ENCODE peak calls at places on chromosome 2, in four cellular contexts. V is choroid plexus epithelial cell, T is mammary epithelial cell, K is BJ. M is an unnamed sample.

GRCh38 chr2:134324942-134325341 is 71.1 kb downstream of the MGAT5 start:
- DNase-seq in V (no peak), T (no peak), K (no peak), M (no peak)

GRCh38 chr2:152825834-152826233 is 107.4 kb downstream of the ARL6IP6 start:
- DNase-seq in V (no peak), T (no peak), K (peak), M (no peak)

GRCh38 chr2:65430515-65431416 is 1.6 kb downstream of the SPRED2 start:
- DNase-seq in V (peak), T (peak), K (no peak), M (no peak)

GRCh38 chr2:48471048-48471474 is 58.9 kb upstream of the STON1 start:
- DNase-seq in V (peak), T (peak), K (peak), M (peak)

GRCh38 chr2:237189799-237190198 is 104.1 kb downstream of the COPS8 start:
- DNase-seq in V (no peak), T (no peak), K (no peak), M (no peak)

GRCh38 chr2:38551746-38552145 is 51.0 kb downstream of the HNRNPLL start:
- DNase-seq in V (no peak), T (no peak), K (no peak), M (no peak)

GRCh38 chr2:127406454-127406853 is 11.8 kb upstream of the PROC start:
- DNase-seq in V (peak), T (no peak), K (no peak), M (no peak)

GRCh38 chr2:1591978-1592907 is 152.1 kb downstream of the PXDN start:
- DNase-seq in V (peak), T (peak), K (no peak), M (peak)

GRCh38 chr2:170235860-170236638 is 58.1 kb downstream of the MYO3B start:
- DNase-seq in V (peak), T (peak), K (no peak), M (no peak)

GRCh38 chr2:38430603-38431002 is 53.5 kb upstream of the ATL2 start:
- DNase-seq in V (no peak), T (no peak), K (no peak), M (no peak)

GRCh38 chr2:2570360-2570759 is 239.3 kb upstream of the MYT1L start:
- DNase-seq in V (no peak), T (no peak), K (no peak), M (no peak)

GRCh38 chr2:149136111-149136510 is 97.6 kb downstream of the LYPD6B start:
- DNase-seq in V (no peak), T (no peak), K (no peak), M (no peak)

GRCh38 chr2:205800804-205801203 is 118.5 kb downstream of the NRP2 start:
- DNase-seq in V (peak), T (no peak), K (no peak), M (no peak)

GRCh38 chr2:175017618-175018414 is 12.6 kb upstream of the CHN1 start:
- DNase-seq in V (no peak), T (no peak), K (no peak), M (no peak)

GRCh38 chr2:188773075-188773474 is 201.1 kb upstream of the COL3A1 start:
- DNase-seq in V (peak), T (peak), K (no peak), M (no peak)

GRCh38 chr2:225270861-225271260 is 128.6 kb upstream of the NYAP2 start:
- DNase-seq in V (peak), T (peak), K (no peak), M (peak)

GRCh38 chr2:85604568-85605339 is 2.3 kb upstream of the TMEM150A start:
- DNase-seq in V (peak), T (no peak), K (no peak), M (no peak)

GRCh38 chr2:189337648-189338047 is 103.6 kb upstream of the WDR75 start:
- DNase-seq in V (peak), T (no peak), K (no peak), M (no peak)

GRCh38 chr2:149037851-149038250 is 648 bp upstream of the LYPD6B start:
- DNase-seq in V (no peak), T (peak), K (no peak), M (peak)

GRCh38 chr2:235384624-235385023 is 109.2 kb upstream of the AGAP1 start:
- DNase-seq in V (no peak), T (no peak), K (no peak), M (no peak)

GRCh38 chr2:567865-568638 is 109.2 kb downstream of the TMEM18 start:
- DNase-seq in V (peak), T (peak), K (peak), M (peak)

GRCh38 chr2:123715467-123715982 is 309.6 kb upstream of the CNTNAP5 start:
- DNase-seq in V (no peak), T (peak), K (no peak), M (no peak)

GRCh38 chr2:26605195-26605968 is 35.8 kb downstream of the CIB4 start:
- DNase-seq in V (peak), T (peak), K (no peak), M (no peak)

GRCh38 chr2:240524963-240525718 is 32.6 kb downstream of the ANKMY1 start:
- DNase-seq in V (no peak), T (no peak), K (no peak), M (no peak)

GRCh38 chr2:233482616-233483015 is 84.0 kb downstream of the USP40 start:
- DNase-seq in V (no peak), T (no peak), K (no peak), M (no peak)

GRCh38 chr2:201789395-201789794 is 8.7 kb upstream of the ALS2 start:
- DNase-seq in V (no peak), T (no peak), K (no peak), M (no peak)

GRCh38 chr2:25402477-25402876 is 60.8 kb upstream of the DNMT3A start:
- DNase-seq in V (no peak), T (no peak), K (no peak), M (no peak)

GRCh38 chr2:218895758-218896500 is 15.3 kb downstream of the WNT10A start:
- DNase-seq in V (peak), T (no peak), K (no peak), M (no peak)

GRCh38 chr2:42964444-42965081 is 172.2 kb upstream of the HAAO start:
- DNase-seq in V (peak), T (peak), K (peak), M (no peak)

GRCh38 chr2:8627692-8628085 is 54.2 kb upstream of the ID2 start:
- DNase-seq in V (no peak), T (no peak), K (no peak), M (no peak)

GRCh38 chr2:8628179-8628869 is 53.5 kb upstream of the ID2 start:
- DNase-seq in V (no peak), T (no peak), K (no peak), M (no peak)

GRCh38 chr2:8627019-8627691 is 54.7 kb upstream of the ID2 start:
- DNase-seq in V (no peak), T (no peak), K (no peak), M (no peak)

GRCh38 chr2:8629402-8629801 is 52.5 kb upstream of the ID2 start:
- DNase-seq in V (no peak), T (no peak), K (no peak), M (no peak)

DNA sequence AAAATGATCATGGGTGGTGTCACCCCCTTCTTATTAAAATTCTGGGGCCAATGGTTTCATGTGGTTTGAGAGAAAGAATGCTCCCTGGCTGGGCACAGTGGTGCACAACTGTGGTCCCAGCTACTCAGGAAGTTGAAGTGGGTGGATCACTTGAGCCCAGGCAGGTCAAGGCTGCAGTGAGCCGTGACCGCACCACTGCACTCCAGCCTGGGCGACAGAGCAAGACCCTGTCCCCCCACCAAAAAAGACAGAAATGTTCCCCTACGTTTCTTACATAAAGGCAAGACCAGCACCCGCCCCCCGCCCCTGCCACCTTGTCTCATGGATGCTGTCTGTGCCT is 53.0 kb upstream of the ID2 start:
- DNase-seq in V (no peak), T (no peak), K (no peak), M (no peak)
- H3K4me3 ChIP-seq in V (no peak), T (no peak), K (no peak), M (no peak)

GRCh38 chr2:14387332-14387731 is 245.2 kb upstream of the LRATD1 start:
- DNase-seq in V (no peak), T (no peak), K (no peak), M (no peak)

GRCh38 chr2:14388724-14389123 is 243.8 kb upstream of the LRATD1 start:
- DNase-seq in V (no peak), T (no peak), K (no peak), M (no peak)

GRCh38 chr2:14385043-14385442 is 247.5 kb upstream of the LRATD1 start:
- DNase-seq in V (no peak), T (peak), K (no peak), M (no peak)
- TF ChIP-seq CTCF in V (no peak), T (peak), K (no peak), M (peak)

GRCh38 chr2:66843856-66844255 is 408.9 kb downstream of the MEIS1 start:
- DNase-seq in V (no peak), T (no peak), K (no peak), M (no peak)
- H3K4me3 ChIP-seq in V (no peak), T (no peak), K (no peak), M (no peak)

GRCh38 chr2:108217211-108217610 is 22.6 kb upstream of the SULT1C3 start:
- DNase-seq in V (peak), T (no peak), K (no peak), M (no peak)

GRCh38 chr2:108212671-108213070 is 27.1 kb upstream of the SULT1C3 start:
- DNase-seq in V (no peak), T (peak), K (no peak), M (no peak)

GRCh38 chr2:108219688-108220087 is 20.1 kb upstream of the SULT1C3 start:
- DNase-seq in V (no peak), T (no peak), K (no peak), M (no peak)

GRCh38 chr2:108220191-108220590 is 19.6 kb upstream of the SULT1C3 start:
- DNase-seq in V (no peak), T (no peak), K (no peak), M (no peak)

GRCh38 chr2:108215794-108216211 is 24.0 kb upstream of the SULT1C3 start:
- DNase-seq in V (peak), T (peak), K (no peak), M (peak)
- TF ChIP-seq CTCF in V (peak), T (peak), K (peak), M (peak)

GRCh38 chr2:36525245-36525644 is 72.7 kb downstream of the FEZ2 start:
- DNase-seq in V (no peak), T (no peak), K (no peak), M (no peak)
- H3K4me3 ChIP-seq in V (no peak), T (no peak), K (no peak), M (no peak)

DNA sequence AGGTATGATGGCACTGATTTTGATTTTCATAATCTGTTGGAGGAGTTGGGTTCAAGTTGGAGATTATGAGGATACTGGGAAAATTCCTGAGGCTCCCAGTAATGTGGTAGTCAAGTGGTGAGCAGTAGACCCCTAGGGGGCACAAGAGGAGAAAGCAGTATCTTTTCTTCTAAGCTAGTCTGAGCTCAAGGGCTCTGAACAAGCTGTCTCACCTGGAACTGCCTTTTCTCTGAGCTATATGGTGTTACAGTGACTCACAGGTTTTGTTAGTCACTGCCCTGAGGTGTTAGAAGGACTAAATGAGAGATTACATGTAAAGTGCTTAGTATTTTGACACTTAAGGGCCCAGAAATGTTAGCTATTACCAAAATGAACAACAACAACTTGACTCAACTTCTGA is 42.2 kb downstream of the CD302 start:
- DNase-seq in V (peak), T (peak), K (no peak), M (peak)
- TF ChIP-seq CTCF in V (peak), T (peak), K (peak), M (peak)

GRCh38 chr2:54461251-54461650 is 5.1 kb downstream of the SPTBN1 start:
- DNase-seq in V (peak), T (peak), K (no peak), M (no peak)
- H3K4me3 ChIP-seq in V (no peak), T (no peak), K (no peak), M (no peak)

M was measured in kidney epithelial cell.